ENCODE peak calls at places on chromosome 9, in four cellular contexts. One of them, this sample, is unnamed.

GRCh38 chr9:114282926-114283325 is 40.0 kb upstream of the ORM1 start:
- DNase-seq in IMR-90: peak; percentile 93
- DNase-seq in H9: peak; percentile 4
- DNase-seq in mesendoderm: peak; percentile 51
- DNase-seq in this sample: peak; percentile 90

GRCh38 chr9:129584136-129584535 is 36.8 kb downstream of the C9orf50 start:
- DNase-seq in mesendoderm: peak; percentile 94
- DNase-seq in IMR-90: peak; percentile 85
- DNase-seq in H9: peak; percentile 83
- DNase-seq in this sample: peak; percentile 71

GRCh38 chr9:37624073-37624472 is 26.7 kb upstream of the FRMPD1 start:
- DNase-seq in IMR-90: no peak
- DNase-seq in H9: no peak
- DNase-seq in mesendoderm: no peak
- DNase-seq in this sample: no peak

GRCh38 chr9:112048924-112049785 is 125.9 kb downstream of the SUSD1 start:
- DNase-seq in IMR-90: peak; percentile 88
- DNase-seq in mesendoderm: no peak
- DNase-seq in H9: no peak
- DNase-seq in this sample: peak; percentile 91

GRCh38 chr9:25691786-25692185 is 13.5 kb upstream of the TUSC1 start:
- DNase-seq in mesendoderm: no peak
- DNase-seq in H9: no peak
- DNase-seq in IMR-90: peak; percentile 28
- DNase-seq in this sample: no peak

GRCh38 chr9:87107072-87107471 is 159.8 kb upstream of the GAS1 start:
- DNase-seq in IMR-90: peak; percentile 29
- DNase-seq in mesendoderm: peak; percentile 74
- DNase-seq in H9: peak; percentile 57
- DNase-seq in this sample: no peak

GRCh38 chr9:37984672-37985611 is 81.0 kb upstream of the SLC25A51 start:
- DNase-seq in mesendoderm: no peak
- DNase-seq in H9: no peak
- DNase-seq in IMR-90: peak; percentile 72
- DNase-seq in this sample: peak; percentile 82

GRCh38 chr9:124602204-124602603 is 95.0 kb upstream of the NR5A1 start:
- DNase-seq in mesendoderm: no peak
- DNase-seq in H9: no peak
- DNase-seq in IMR-90: peak; percentile 57
- DNase-seq in this sample: no peak

GRCh38 chr9:37988041-37988440 is 81.0 kb downstream of the SHB start:
- DNase-seq in mesendoderm: no peak
- DNase-seq in IMR-90: no peak
- DNase-seq in H9: no peak
- DNase-seq in this sample: no peak

GRCh38 chr9:84945878-84946538 is 276.5 kb downstream of the NTRK2 start:
- DNase-seq in mesendoderm: no peak
- DNase-seq in IMR-90: no peak
- DNase-seq in H9: no peak
- DNase-seq in this sample: no peak

GRCh38 chr9:20562051-20562450 is 60.2 kb downstream of the MLLT3 start:
- DNase-seq in H9: no peak
- DNase-seq in mesendoderm: no peak
- DNase-seq in IMR-90: peak; percentile 26
- DNase-seq in this sample: no peak

GRCh38 chr9:127366594-127366993 is 30.4 kb upstream of the SLC2A8 start:
- DNase-seq in mesendoderm: no peak
- DNase-seq in H9: no peak
- DNase-seq in IMR-90: no peak
- DNase-seq in this sample: no peak

GRCh38 chr9:129122133-129122532 is 10.9 kb downstream of the PTPA start:
- DNase-seq in H9: no peak
- DNase-seq in IMR-90: no peak
- DNase-seq in mesendoderm: no peak
- DNase-seq in this sample: no peak

GRCh38 chr9:31372796-31373587 is 1011.5 kb upstream of the ACO1 start:
- DNase-seq in mesendoderm: no peak
- DNase-seq in IMR-90: no peak
- DNase-seq in H9: no peak
- DNase-seq in this sample: no peak

GRCh38 chr9:75941066-75941465 is 50.6 kb downstream of the PCSK5 start:
- DNase-seq in mesendoderm: no peak
- DNase-seq in IMR-90: no peak
- DNase-seq in H9: no peak
- DNase-seq in this sample: peak; percentile 80

GRCh38 chr9:95757026-95757425 is 118.5 kb upstream of the ERCC6L2 start:
- DNase-seq in H9: no peak
- DNase-seq in mesendoderm: no peak
- DNase-seq in IMR-90: peak; percentile 78
- DNase-seq in this sample: peak; percentile 84

GRCh38 chr9:128892223-128892892 is 10.4 kb downstream of the LRRC8A start:
- DNase-seq in mesendoderm: no peak
- DNase-seq in IMR-90: peak; percentile 81
- DNase-seq in H9: no peak
- DNase-seq in this sample: peak; percentile 80

GRCh38 chr9:137311171-137311970 is 9.3 kb upstream of the NRARP start:
- DNase-seq in H9: peak; percentile 65
- DNase-seq in mesendoderm: no peak
- DNase-seq in IMR-90: peak; percentile 33
- DNase-seq in this sample: peak; percentile 30

GRCh38 chr9:78856144-78856543 is 559.2 kb downstream of the PSAT1 start:
- DNase-seq in H9: no peak
- DNase-seq in IMR-90: peak; percentile 54
- DNase-seq in mesendoderm: no peak
- DNase-seq in this sample: peak; percentile 80

GRCh38 chr9:113463418-113464285 is at the start of gene RGS3:
- DNase-seq in H9: peak; percentile 89
- DNase-seq in IMR-90: no peak
- DNase-seq in mesendoderm: peak; percentile 64
- DNase-seq in this sample: peak; percentile 12

GRCh38 chr9:109026306-109026705 is 13.0 kb upstream of the CTNNAL1 start:
- DNase-seq in mesendoderm: no peak
- DNase-seq in H9: no peak
- DNase-seq in IMR-90: no peak
- DNase-seq in this sample: no peak

GRCh38 chr9:113199683-113200329 is 21.3 kb downstream of the FKBP15 start:
- DNase-seq in H9: no peak
- DNase-seq in mesendoderm: no peak
- DNase-seq in IMR-90: no peak
- DNase-seq in this sample: no peak

GRCh38 chr9:35835216-35835604 is 6.2 kb downstream of the TMEM8B start:
- DNase-seq in IMR-90: no peak
- DNase-seq in mesendoderm: peak; percentile 54
- DNase-seq in H9: peak; percentile 61
- DNase-seq in this sample: no peak

GRCh38 chr9:127711831-127712274 is 3.6 kb downstream of the PTRH1 start:
- DNase-seq in mesendoderm: no peak
- DNase-seq in H9: peak; percentile 63
- DNase-seq in IMR-90: no peak
- DNase-seq in this sample: no peak

GRCh38 chr9:110021891-110022290 is 186.1 kb downstream of the C9orf152 start:
- DNase-seq in H9: no peak
- DNase-seq in mesendoderm: no peak
- DNase-seq in IMR-90: no peak
- DNase-seq in this sample: no peak

GRCh38 chr9:25960235-25960634 is 282.0 kb upstream of the TUSC1 start:
- DNase-seq in IMR-90: no peak
- DNase-seq in mesendoderm: no peak
- DNase-seq in H9: no peak
- DNase-seq in this sample: no peak

DNA sequence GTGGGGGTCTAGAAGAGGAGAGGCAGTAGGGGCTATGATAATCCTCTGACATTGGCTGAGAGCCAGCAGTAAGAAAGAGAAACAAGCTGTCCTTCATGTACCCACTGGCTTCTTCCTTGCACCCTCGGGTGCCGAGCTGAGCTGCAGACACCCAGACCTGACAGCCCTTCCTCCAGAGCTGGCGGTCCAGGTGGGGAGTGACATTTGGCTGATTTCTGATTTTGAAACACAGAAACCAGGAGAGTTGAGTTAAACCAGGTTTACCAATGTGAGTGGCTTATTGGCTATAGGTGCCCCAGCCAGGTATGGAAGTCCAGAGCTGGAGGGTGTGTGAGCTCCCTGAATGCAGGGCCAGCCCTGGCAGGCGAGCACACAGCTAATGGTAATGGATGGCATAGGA is 59.2 kb downstream of the GADD45G start:
- DNase-seq in mesendoderm: no peak
- DNase-seq in IMR-90: no peak
- DNase-seq in H9: no peak
- DNase-seq in this sample: no peak
- H3K4me1 ChIP-seq in mesendoderm: peaks cover 3% of the 10 kb centered on the region
- H3K4me1 ChIP-seq in IMR-90: no peaks in the 10 kb centered on the region
- H3K4me1 ChIP-seq in H9: peaks cover 13% of the 10 kb centered on the region
- H3K4me1 ChIP-seq in this sample: peaks cover 11% of the 10 kb centered on the region

DNA sequence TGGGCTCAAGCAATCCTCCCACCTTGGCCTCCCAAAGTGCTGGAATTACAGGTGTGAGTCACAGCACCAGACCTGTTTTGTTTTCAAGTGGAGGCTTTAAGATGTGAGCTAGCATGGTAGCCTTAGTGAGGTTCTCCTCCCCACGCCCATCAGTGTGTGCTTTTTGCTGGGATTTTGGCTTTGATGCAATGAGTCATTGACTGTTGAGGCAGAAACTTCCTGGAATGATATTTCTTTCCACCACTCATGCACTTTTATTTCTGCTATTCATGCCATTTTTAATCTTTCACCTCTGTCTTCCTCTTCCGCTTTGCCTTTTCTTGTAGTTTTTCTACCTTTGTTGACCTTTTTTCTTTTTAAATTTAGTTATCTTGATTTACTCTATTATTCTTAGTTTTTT is 4.2 kb upstream of the NFIL3 start:
- DNase-seq in IMR-90: peak; percentile 76
- DNase-seq in H9: no peak
- DNase-seq in mesendoderm: no peak
- DNase-seq in this sample: peak; percentile 75
- H3K27ac ChIP-seq in IMR-90: no peak overlapping the region
- H3K27ac ChIP-seq in H9: no peak overlapping the region
- H3K27ac ChIP-seq in mesendoderm: no peak overlapping the region
- H3K27ac ChIP-seq in this sample: no peak overlapping the region

DNA sequence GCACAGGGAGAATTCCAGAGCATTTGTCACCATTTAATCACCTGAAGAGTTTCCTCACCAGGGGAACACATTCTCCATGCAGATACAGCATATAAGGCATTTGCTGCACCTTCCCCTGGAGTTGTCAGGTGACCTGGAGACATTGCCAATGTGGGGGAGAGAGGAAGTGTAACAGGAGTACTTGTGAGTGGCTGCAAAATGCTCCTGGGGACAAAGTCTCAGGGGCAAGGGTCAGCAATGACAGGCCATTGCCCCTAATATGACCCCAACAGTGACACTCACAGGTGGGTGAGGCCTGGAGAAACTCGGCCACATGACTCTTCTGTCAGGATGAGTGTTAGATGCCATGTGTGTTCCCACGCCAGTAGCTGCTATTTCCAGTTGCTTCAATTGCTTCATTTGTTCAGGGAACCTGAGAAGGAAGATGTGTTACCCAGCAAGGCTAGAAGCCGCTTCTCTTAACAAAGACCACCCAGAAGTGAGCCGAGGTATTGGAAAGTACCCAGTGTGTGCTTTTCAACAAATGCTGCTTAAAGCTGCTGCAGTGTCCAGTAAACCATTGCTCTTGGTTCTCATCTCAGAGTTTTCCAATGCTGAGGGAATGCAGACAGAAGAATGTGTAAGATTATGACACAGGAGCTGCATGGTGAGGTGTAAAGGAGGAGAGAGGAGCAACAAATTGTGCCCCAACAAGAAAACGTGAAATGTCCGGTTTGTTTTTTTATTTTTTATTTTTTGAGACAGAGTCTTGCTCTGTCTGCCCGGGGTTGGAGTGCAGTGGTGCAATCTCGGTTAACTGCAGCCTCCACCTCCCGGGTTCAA is 128.2 kb upstream of the SLC44A1 start:
- DNase-seq in mesendoderm: peak; percentile 96
- DNase-seq in IMR-90: no peak
- DNase-seq in H9: peak; percentile 31
- DNase-seq in this sample: no peak
- H3K9ac ChIP-seq in mesendoderm: no peak overlapping the region
- H3K9ac ChIP-seq in IMR-90: no peak overlapping the region
- H3K9ac ChIP-seq in H9: no peak overlapping the region
- H3K9ac ChIP-seq in this sample: no peak overlapping the region

GRCh38 chr9:133476531-133476930 is 2.4 kb downstream of the SLC2A6 start:
- DNase-seq in H9: no peak
- DNase-seq in mesendoderm: no peak
- DNase-seq in IMR-90: peak; percentile 24
- DNase-seq in this sample: no peak

GRCh38 chr9:133477992-133478850 is 678 bp downstream of the SLC2A6 start:
- DNase-seq in H9: no peak
- DNase-seq in IMR-90: peak; percentile 17
- DNase-seq in mesendoderm: peak; percentile 73
- DNase-seq in this sample: no peak

GRCh38 chr9:133476941-133477340 is 2.0 kb downstream of the SLC2A6 start:
- DNase-seq in IMR-90: no peak
- DNase-seq in H9: no peak
- DNase-seq in mesendoderm: no peak
- DNase-seq in this sample: no peak

GRCh38 chr9:133477461-133477860 is 1.4 kb downstream of the SLC2A6 start:
- DNase-seq in IMR-90: no peak
- DNase-seq in H9: no peak
- DNase-seq in mesendoderm: no peak
- DNase-seq in this sample: no peak

GRCh38 chr9:133478851-133479711 is at the start of gene SLC2A6:
- DNase-seq in IMR-90: peak; percentile 63
- DNase-seq in mesendoderm: peak; percentile 93
- DNase-seq in H9: peak; percentile 95
- DNase-seq in this sample: peak; percentile 55
- H3K4me1 ChIP-seq in IMR-90: peaks cover 3% of the 10 kb centered on the region
- H3K4me1 ChIP-seq in mesendoderm: peaks cover 5% of the 10 kb centered on the region
- H3K4me1 ChIP-seq in H9: peaks cover 2% of the 10 kb centered on the region
- H3K4me1 ChIP-seq in this sample: peaks cover 14% of the 10 kb centered on the region

GRCh38 chr9:98879094-98879957 is 64.4 kb upstream of the COL15A1 start:
- DNase-seq in IMR-90: no peak
- DNase-seq in mesendoderm: no peak
- DNase-seq in H9: no peak
- DNase-seq in this sample: no peak
- H3K27ac ChIP-seq in IMR-90: no peak overlapping the region
- H3K27ac ChIP-seq in mesendoderm: no peak overlapping the region
- H3K27ac ChIP-seq in H9: no peak overlapping the region
- H3K27ac ChIP-seq in this sample: no peak overlapping the region